ENCODE peak calls at places on chromosomes 3 and 15, in six cellular contexts. One of them, this sample, is unnamed.
A peak's percentile ranks its signal among the peaks of the same experiment; 100 is the strongest.

GRCh38 chr3:42839616-42840015 is 30.4 kb downstream of the ACKR2 start:
- DNase-seq in cardiac muscle cell: peak; percentile 76
- DNase-seq in heart right ventricle: no peak
- DNase-seq in brain microvascular endothelial cell: peak; percentile 67
- DNase-seq in A673: peak; percentile 67
- DNase-seq in fibroblast of lung: peak; percentile 78
- DNase-seq in this sample: peak; percentile 72

GRCh38 chr15:50945725-50946124 is 37.2 kb downstream of the AP4E1 start:
- DNase-seq in brain microvascular endothelial cell: peak; percentile 34
- DNase-seq in A673: peak; percentile 55
- DNase-seq in fibroblast of lung: no peak
- DNase-seq in cardiac muscle cell: peak; percentile 32
- DNase-seq in heart right ventricle: no peak
- DNase-seq in this sample: no peak

GRCh38 chr3:194775731-194776130 is 90.0 kb downstream of the FAM43A start:
- DNase-seq in fibroblast of lung: no peak
- DNase-seq in cardiac muscle cell: no peak
- DNase-seq in brain microvascular endothelial cell: no peak
- DNase-seq in A673: no peak
- DNase-seq in heart right ventricle: no peak
- DNase-seq in this sample: no peak

GRCh38 chr3:183064475-183064874 is 34.8 kb downstream of the MCCC1 start:
- DNase-seq in heart right ventricle: no peak
- DNase-seq in A673: no peak
- DNase-seq in cardiac muscle cell: no peak
- DNase-seq in fibroblast of lung: no peak
- DNase-seq in brain microvascular endothelial cell: no peak
- DNase-seq in this sample: no peak

GRCh38 chr3:25038907-25039306 is 389.2 kb upstream of the RARB start:
- DNase-seq in brain microvascular endothelial cell: no peak
- DNase-seq in cardiac muscle cell: no peak
- DNase-seq in fibroblast of lung: peak; percentile 48
- DNase-seq in heart right ventricle: no peak
- DNase-seq in A673: no peak
- DNase-seq in this sample: no peak

GRCh38 chr15:45200799-45201556 is 13.2 kb upstream of the SHF start:
- DNase-seq in cardiac muscle cell: peak; percentile 84
- DNase-seq in A673: peak; percentile 87
- DNase-seq in fibroblast of lung: peak; percentile 86
- DNase-seq in heart right ventricle: peak; percentile 80
- DNase-seq in brain microvascular endothelial cell: peak; percentile 89
- DNase-seq in this sample: peak; percentile 62

GRCh38 chr3:157428957-157429356 is 7.7 kb upstream of the PTX3 start:
- DNase-seq in cardiac muscle cell: no peak
- DNase-seq in A673: no peak
- DNase-seq in fibroblast of lung: no peak
- DNase-seq in brain microvascular endothelial cell: no peak
- DNase-seq in heart right ventricle: no peak
- DNase-seq in this sample: no peak

GRCh38 chr15:40150163-40150925 is 10.5 kb upstream of the BUB1B start:
- DNase-seq in brain microvascular endothelial cell: peak; percentile 22
- DNase-seq in heart right ventricle: no peak
- DNase-seq in fibroblast of lung: peak; percentile 59
- DNase-seq in cardiac muscle cell: peak; percentile 67
- DNase-seq in A673: peak; percentile 71
- DNase-seq in this sample: no peak

GRCh38 chr15:32910839-32911238 is 193.0 kb downstream of the GREM1 start:
- DNase-seq in brain microvascular endothelial cell: no peak
- DNase-seq in fibroblast of lung: no peak
- DNase-seq in heart right ventricle: no peak
- DNase-seq in A673: no peak
- DNase-seq in cardiac muscle cell: no peak
- DNase-seq in this sample: no peak

GRCh38 chr15:32909431-32909830 is 191.6 kb downstream of the GREM1 start:
- DNase-seq in heart right ventricle: no peak
- DNase-seq in brain microvascular endothelial cell: peak; percentile 79
- DNase-seq in A673: no peak
- DNase-seq in fibroblast of lung: peak; percentile 51
- DNase-seq in cardiac muscle cell: peak; percentile 25
- DNase-seq in this sample: no peak

GRCh38 chr15:32905481-32905880 is 187.7 kb downstream of the GREM1 start:
- DNase-seq in fibroblast of lung: no peak
- DNase-seq in heart right ventricle: no peak
- DNase-seq in brain microvascular endothelial cell: no peak
- DNase-seq in cardiac muscle cell: no peak
- DNase-seq in A673: no peak
- DNase-seq in this sample: no peak

GRCh38 chr15:32908921-32909320 is 191.1 kb downstream of the GREM1 start:
- DNase-seq in fibroblast of lung: peak; percentile 65
- DNase-seq in heart right ventricle: no peak
- DNase-seq in cardiac muscle cell: peak; percentile 84
- DNase-seq in A673: no peak
- DNase-seq in brain microvascular endothelial cell: peak; percentile 22
- DNase-seq in this sample: no peak

DNA sequence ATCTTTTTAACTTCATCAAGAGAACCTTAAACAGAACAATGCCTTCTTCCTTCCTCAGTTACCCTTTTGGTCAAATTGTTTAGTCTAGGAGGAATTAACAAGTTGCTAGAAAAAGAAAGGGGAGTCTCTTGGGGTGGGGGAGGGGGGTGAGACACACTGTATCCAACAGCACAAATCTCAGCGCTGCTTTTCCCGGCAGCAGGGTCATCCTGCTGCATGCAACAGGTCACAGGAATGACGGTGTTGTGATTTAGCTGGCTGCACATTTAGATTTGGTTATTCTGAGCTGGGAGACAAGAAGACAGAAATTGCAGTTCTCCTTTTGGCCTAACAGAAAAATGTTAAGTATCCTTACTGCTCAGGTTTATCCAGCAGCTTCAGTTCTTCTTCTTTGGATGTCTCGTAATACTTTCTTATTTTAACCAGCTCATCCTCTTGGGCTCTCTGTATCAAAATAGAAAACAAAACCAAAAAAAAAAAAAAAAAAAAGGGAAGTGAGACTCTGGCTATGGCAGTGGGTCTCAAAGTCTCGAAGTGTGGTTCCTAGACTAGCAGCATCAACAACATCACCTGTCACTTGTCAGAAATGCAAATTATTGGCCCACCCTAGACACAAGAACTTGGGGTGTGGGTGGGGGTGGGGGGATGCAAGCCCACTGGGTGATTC is 190.5 kb downstream of the GREM1 start:
- DNase-seq in A673: no peak
- DNase-seq in brain microvascular endothelial cell: peak; percentile 78
- DNase-seq in fibroblast of lung: peak; percentile 86
- DNase-seq in heart right ventricle: no peak
- DNase-seq in cardiac muscle cell: peak; percentile 81
- DNase-seq in this sample: no peak
- H3K27ac ChIP-seq in A673: no peak overlapping the region
- H3K27ac ChIP-seq in brain microvascular endothelial cell: peak overlapping the region; percentile 75
- H3K27ac ChIP-seq in fibroblast of lung: peak overlapping the region; percentile 68
- H3K27ac ChIP-seq in heart right ventricle: no peak overlapping the region
- H3K27ac ChIP-seq in cardiac muscle cell: no peak overlapping the region
- H3K27ac ChIP-seq in this sample: peak overlapping the region; percentile 55

DNA sequence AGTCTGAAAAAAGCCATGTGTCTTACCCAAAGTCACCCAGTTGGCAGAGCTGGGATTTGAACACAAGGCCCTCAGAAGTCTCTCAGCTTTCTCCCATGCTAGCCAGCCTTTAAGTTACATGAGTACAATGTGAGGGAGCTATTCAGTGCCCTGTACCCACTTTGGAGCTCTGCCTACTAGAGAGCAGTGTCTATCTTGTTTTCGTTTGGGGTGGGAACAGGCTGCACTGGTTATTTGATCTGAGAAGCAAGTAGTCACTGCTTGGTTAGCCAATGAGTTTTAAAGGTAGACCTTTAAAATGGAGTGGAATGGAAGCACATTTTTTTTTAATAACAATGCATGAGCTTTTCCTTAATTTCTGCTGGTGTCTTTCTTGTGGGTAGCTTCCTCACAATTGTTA is 231.1 kb upstream of the BHLHE40 start:
- DNase-seq in heart right ventricle: no peak
- DNase-seq in A673: no peak
- DNase-seq in cardiac muscle cell: no peak
- DNase-seq in fibroblast of lung: no peak
- DNase-seq in brain microvascular endothelial cell: no peak
- DNase-seq in this sample: no peak
- H3K27ac ChIP-seq in heart right ventricle: no peak overlapping the region
- H3K27ac ChIP-seq in A673: no peak overlapping the region
- H3K27ac ChIP-seq in cardiac muscle cell: no peak overlapping the region
- H3K27ac ChIP-seq in fibroblast of lung: no peak overlapping the region
- H3K27ac ChIP-seq in brain microvascular endothelial cell: no peak overlapping the region
- H3K27ac ChIP-seq in this sample: no peak overlapping the region

DNA sequence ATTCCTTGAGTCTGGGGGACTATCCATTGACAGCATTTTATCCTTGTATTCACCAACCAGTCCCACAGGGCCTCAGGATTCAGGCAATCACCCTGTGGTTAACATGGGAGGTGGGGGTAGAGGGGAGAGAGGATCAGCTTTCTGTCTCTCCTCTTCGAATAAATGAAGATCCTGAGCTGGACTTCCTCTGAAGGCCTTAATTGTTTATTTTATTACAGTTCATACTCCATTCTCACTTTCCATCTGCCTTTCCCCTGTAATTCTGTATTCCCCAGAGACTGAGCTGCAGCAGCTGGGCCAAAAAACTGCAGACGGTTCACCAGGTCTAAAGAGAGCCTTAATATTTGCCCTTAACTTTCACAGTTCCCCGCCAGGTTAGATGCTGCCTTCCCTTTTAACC is 11.9 kb downstream of the TAGLN3 start:
- DNase-seq in heart right ventricle: no peak
- DNase-seq in brain microvascular endothelial cell: no peak
- DNase-seq in fibroblast of lung: peak; percentile 41
- DNase-seq in cardiac muscle cell: peak; percentile 36
- DNase-seq in A673: peak; percentile 43
- DNase-seq in this sample: no peak
- H3K27ac ChIP-seq in heart right ventricle: no peak overlapping the region
- H3K27ac ChIP-seq in brain microvascular endothelial cell: no peak overlapping the region
- H3K27ac ChIP-seq in fibroblast of lung: no peak overlapping the region
- H3K27ac ChIP-seq in cardiac muscle cell: no peak overlapping the region
- H3K27ac ChIP-seq in A673: no peak overlapping the region
- H3K27ac ChIP-seq in this sample: no peak overlapping the region

GRCh38 chr3:13459605-13460340 is 20.3 kb upstream of the HDAC11 start:
- DNase-seq in cardiac muscle cell: no peak
- DNase-seq in heart right ventricle: no peak
- DNase-seq in fibroblast of lung: no peak
- DNase-seq in brain microvascular endothelial cell: no peak
- DNase-seq in A673: no peak
- DNase-seq in this sample: no peak
- H3K27ac ChIP-seq in cardiac muscle cell: peak overlapping the region; percentile 65
- H3K27ac ChIP-seq in heart right ventricle: no peak overlapping the region
- H3K27ac ChIP-seq in fibroblast of lung: no peak overlapping the region
- H3K27ac ChIP-seq in brain microvascular endothelial cell: no peak overlapping the region
- H3K27ac ChIP-seq in A673: no peak overlapping the region
- H3K27ac ChIP-seq in this sample: no peak overlapping the region

DNA sequence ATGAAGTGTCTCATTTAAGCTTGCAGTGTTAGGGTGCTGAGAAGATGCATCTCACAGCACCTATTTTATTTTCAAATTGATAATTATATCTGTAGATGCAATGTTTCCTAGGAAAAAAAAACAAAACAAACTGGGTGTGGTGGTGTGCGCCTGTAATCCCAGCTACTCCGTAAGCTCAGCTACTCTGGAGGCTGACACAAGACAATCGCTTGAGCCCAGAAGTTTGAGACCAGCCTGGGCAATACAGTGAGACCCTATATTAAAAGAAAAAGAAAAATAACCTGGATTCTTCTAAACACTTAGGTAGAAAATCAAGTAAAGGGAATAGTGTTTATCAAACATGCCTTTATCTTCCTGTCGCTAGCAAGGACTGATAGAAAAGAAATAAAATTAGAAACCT is 1.9 kb downstream of the MINDY2 start:
- DNase-seq in A673: no peak
- DNase-seq in heart right ventricle: no peak
- DNase-seq in brain microvascular endothelial cell: no peak
- DNase-seq in cardiac muscle cell: no peak
- DNase-seq in fibroblast of lung: no peak
- DNase-seq in this sample: no peak
- H3K27ac ChIP-seq in A673: no peak overlapping the region
- H3K27ac ChIP-seq in heart right ventricle: peak overlapping the region; percentile 53
- H3K27ac ChIP-seq in brain microvascular endothelial cell: no peak overlapping the region
- H3K27ac ChIP-seq in cardiac muscle cell: peak overlapping the region; percentile 88
- H3K27ac ChIP-seq in fibroblast of lung: no peak overlapping the region
- H3K27ac ChIP-seq in this sample: no peak overlapping the region

DNA sequence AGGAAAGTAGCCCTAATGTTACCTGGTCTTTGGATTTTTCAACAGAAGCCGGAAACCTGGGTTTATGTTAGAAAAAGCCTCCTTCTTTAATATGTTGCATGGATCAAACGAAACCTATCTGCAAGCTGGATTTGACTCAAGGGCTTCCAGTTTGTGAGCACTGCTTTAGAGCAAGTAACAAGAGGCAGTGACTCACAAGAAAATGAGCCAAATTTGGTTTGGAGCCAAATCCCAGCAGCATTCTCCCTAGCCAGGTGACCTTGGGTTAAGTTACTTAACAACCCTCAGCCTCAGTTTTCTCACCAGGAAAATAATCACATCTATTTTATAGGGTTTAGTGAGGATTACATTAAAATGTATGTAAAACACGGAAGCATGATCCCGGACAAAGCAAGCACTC is 215.2 kb upstream of the PRICKLE2 start:
- DNase-seq in brain microvascular endothelial cell: peak; percentile 83
- DNase-seq in fibroblast of lung: peak; percentile 91
- DNase-seq in A673: no peak
- DNase-seq in cardiac muscle cell: peak; percentile 92
- DNase-seq in heart right ventricle: no peak
- DNase-seq in this sample: peak; percentile 12
- H3K27ac ChIP-seq in brain microvascular endothelial cell: no peak overlapping the region
- H3K27ac ChIP-seq in fibroblast of lung: no peak overlapping the region
- H3K27ac ChIP-seq in A673: no peak overlapping the region
- H3K27ac ChIP-seq in cardiac muscle cell: no peak overlapping the region
- H3K27ac ChIP-seq in heart right ventricle: no peak overlapping the region
- H3K27ac ChIP-seq in this sample: no peak overlapping the region

This sample was measured in small intestine.